ENCODE peak calls at places on chromosome 21, in four cellular contexts. H, E, J and M are unnamed samples.

GRCh38 chr21:44814498-44815023 is 3.3 kb downstream of the SUMO3 start:
- DNase-seq in H (no peak), E (no peak), J (no peak), M (no peak)

GRCh38 chr21:45957986-45958610 is 23.5 kb upstream of the COL6A1 start:
- DNase-seq in H (no peak), E (no peak), J (no peak), M (no peak)

GRCh38 chr21:44749759-44750674 is 38.6 kb upstream of the TSPEAR start:
- DNase-seq in H (no peak), E (no peak), J (no peak), M (no peak)

GRCh38 chr21:42169758-42170157 is 49.2 kb upstream of the ABCG1 start:
- DNase-seq in H (no peak), E (no peak), J (no peak), M (no peak)

GRCh38 chr21:26572026-26572425 is 1.1 kb downstream of the CYYR1 start:
- DNase-seq in H (no peak), E (peak), J (no peak), M (no peak)

GRCh38 chr21:25967566-25968438 is 202.8 kb downstream of the APP start:
- DNase-seq in H (no peak), E (peak), J (peak), M (no peak)

GRCh38 chr21:20971296-20971921 is 26.8 kb upstream of the NCAM2 start:
- DNase-seq in H (no peak), E (peak), J (peak), M (peak)

GRCh38 chr21:41388259-41388658 is 26.4 kb downstream of the MX2 start:
- DNase-seq in H (no peak), E (no peak), J (no peak), M (no peak)

GRCh38 chr21:37489553-37489952 is 123.0 kb downstream of the DYRK1A start:
- DNase-seq in H (no peak), E (peak), J (no peak), M (no peak)

GRCh38 chr21:45374826-45375455 is 30.0 kb upstream of the COL18A1 start:
- DNase-seq in H (no peak), E (no peak), J (no peak), M (no peak)

GRCh38 chr21:42102063-42102462 is 30.9 kb downstream of the UMODL1 start:
- DNase-seq in H (no peak), E (no peak), J (peak), M (no peak)

GRCh38 chr21:35398366-35398982 is 349.4 kb upstream of the RUNX1 start:
- DNase-seq in H (no peak), E (no peak), J (no peak), M (no peak)

GRCh38 chr21:16608209-16608830 is 878.5 kb downstream of the USP25 start:
- DNase-seq in H (no peak), E (peak), J (no peak), M (no peak)

GRCh38 chr21:41196990-41197389 is 29.0 kb downstream of the BACE2 start:
- DNase-seq in H (no peak), E (no peak), J (peak), M (no peak)

GRCh38 chr21:28521932-28522826 is 470.5 kb downstream of the LTN1 start:
- DNase-seq in H (no peak), E (peak), J (no peak), M (peak)

GRCh38 chr21:44875341-44875740 is 1.9 kb upstream of the PTTG1IP start:
- DNase-seq in H (no peak), E (peak), J (peak), M (no peak)